ENCODE peak calls at places on chromosomes 4 and X, in ten cellular contexts. D is suprapubic skin, U is H1, K is sigmoid colon, N is HCT116, S is heart left ventricle, X is uterus, P is tibial nerve, W is HepG2, Z is right lobe of liver. O is an unnamed sample. For H3K4me1, the result is how much of the 10 kb centered on the place peaks cover.

GRCh38 chr4:113899260-113900177 is 79.9 kb downstream of the ARSJ start:
- DNase-seq in D (no peak), Z (no peak), P (no peak), N (no peak), W (no peak), S (no peak), K (no peak), X (no peak), U (no peak), O (no peak)

GRCh38 chrX:129637217-129638109 is 17.3 kb downstream of the APLN start:
- DNase-seq in D (peak), U (peak), N (peak), X (peak), P (peak), K (peak), W (peak), Z (peak), S (peak), O (peak)

GRCh38 chrX:68599256-68600152 is 48.0 kb upstream of the STARD8 start:
- DNase-seq in N (no peak), D (no peak), Z (no peak), K (no peak), W (no peak), P (peak), U (no peak), X (no peak), S (no peak), O (no peak)

GRCh38 chrX:115350696-115351408 is 61.3 kb downstream of the LUZP4 start:
- DNase-seq in N (no peak), Z (no peak), K (no peak), D (no peak), U (no peak), S (no peak), X (no peak), P (no peak), W (no peak), O (no peak)

GRCh38 chr4:8688041-8688907 is 95.7 kb downstream of the CPZ start:
- DNase-seq in K (peak), D (peak), S (no peak), U (peak), X (no peak), W (no peak), N (peak), Z (peak), P (no peak), O (no peak)

GRCh38 chr4:2785613-2786012 is 7.3 kb upstream of the SH3BP2 start:
- DNase-seq in X (no peak), U (no peak), P (no peak), S (no peak), W (no peak), K (peak), Z (no peak), N (no peak), D (peak), O (no peak)

GRCh38 chr4:4592414-4592813 is 50.6 kb upstream of the STX18 start:
- DNase-seq in S (no peak), D (no peak), Z (no peak), P (no peak), N (no peak), X (no peak), U (no peak), K (no peak), W (no peak), O (no peak)

GRCh38 chr4:84878541-84878940 is 87.9 kb downstream of the WDFY3 start:
- DNase-seq in D (no peak), K (no peak), Z (no peak), X (no peak), P (no peak), S (no peak), U (no peak), W (no peak), N (no peak), O (no peak)

GRCh38 chr4:168386002-168386401 is 67.5 kb upstream of the DDX60 start:
- DNase-seq in S (no peak), Z (no peak), U (no peak), X (no peak), N (no peak), W (no peak), D (no peak), P (no peak), K (no peak), O (no peak)

GRCh38 chr4:87912164-87913004 is 63.1 kb upstream of the SPP1 start:
- DNase-seq in D (no peak), P (no peak), N (no peak), Z (no peak), U (no peak), W (peak), K (no peak), X (no peak), S (no peak), O (no peak)

GRCh38 chr4:27000820-27001219 is 140.2 kb downstream of the STIM2 start:
- DNase-seq in U (no peak), X (no peak), S (no peak), W (no peak), Z (no peak), N (no peak), D (no peak), P (no peak), K (no peak), O (no peak)

GRCh38 chr4:148116264-148116663 is 325.9 kb downstream of the NR3C2 start:
- DNase-seq in Z (no peak), S (no peak), D (no peak), K (no peak), X (no peak), W (no peak), P (peak), U (no peak), N (no peak), O (no peak)

GRCh38 chrX:49053223-49054072 is 5.4 kb upstream of the CCDC120 start:
- DNase-seq in W (peak), D (no peak), N (no peak), K (peak), S (peak), P (no peak), X (peak), U (no peak), Z (peak), O (peak)

GRCh38 chr4:61214680-61215079 is 14.6 kb downstream of the ADGRL3 start:
- DNase-seq in W (no peak), Z (no peak), U (no peak), X (no peak), K (no peak), S (no peak), D (no peak), P (no peak), N (no peak), O (no peak)

GRCh38 chr4:172042714-172043114 is 229.5 kb downstream of the GALNTL6 start:
- DNase-seq in D (no peak), S (no peak), N (peak), P (no peak), Z (no peak), K (no peak), U (no peak), W (peak), X (no peak), O (no peak)

GRCh38 chr4:152100378-152101201 is 339.8 kb upstream of the GATB start:
- DNase-seq in Z (no peak), W (no peak), U (no peak), S (no peak), K (no peak), P (no peak), D (no peak), N (peak), X (no peak), O (peak)

DNA sequence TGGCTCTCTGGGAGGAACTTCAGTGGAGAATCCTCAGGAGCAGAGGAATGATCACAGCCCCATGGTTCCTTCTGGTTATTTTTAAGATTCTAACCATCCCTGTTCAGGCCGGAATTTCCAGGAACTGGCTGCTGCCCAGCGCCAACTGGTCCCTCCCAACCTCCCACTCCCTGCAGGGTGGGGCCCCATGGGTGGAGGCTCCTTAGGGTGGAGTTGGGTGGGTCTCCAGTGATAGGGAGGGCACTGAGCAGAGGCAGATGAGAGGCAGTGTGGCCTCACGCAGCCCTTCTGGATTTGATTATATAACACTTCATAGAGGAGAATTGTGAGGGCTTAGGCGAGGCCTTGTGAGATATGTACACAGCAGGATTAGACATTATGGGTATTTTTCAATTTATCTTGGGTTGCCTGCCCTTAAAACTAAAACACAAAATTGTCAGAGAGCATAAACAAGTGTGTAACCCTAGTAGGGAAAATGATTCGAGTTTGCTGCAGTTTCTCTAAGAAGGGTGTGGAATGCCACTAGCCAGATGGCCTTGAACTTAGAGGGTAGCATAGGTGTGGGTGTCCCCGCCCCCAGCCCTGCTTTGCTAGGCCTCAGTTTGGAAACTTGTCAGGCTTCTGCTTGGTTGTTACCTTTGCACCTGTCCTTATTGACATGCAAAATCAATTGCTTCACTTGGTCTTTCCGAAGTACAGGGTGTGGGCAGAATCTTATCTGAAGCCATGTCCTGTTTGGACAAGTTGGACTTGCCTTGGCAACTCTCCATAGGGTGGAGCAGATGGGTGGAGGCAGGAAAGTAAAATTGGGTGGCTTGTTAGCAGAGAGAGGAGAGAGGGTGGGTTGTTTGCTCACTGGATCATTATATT is 9.3 kb downstream of the KLF3 start:
- DNase-seq in W (peak), K (no peak), S (peak), Z (peak), D (peak), N (peak), X (peak), P (peak), U (no peak), O (peak)
- H3K4me1 ChIP-seq in W (half or more), K (half or more), S (half or more), Z (under half), D (half or more), N (half or more), X (half or more), P (under half), U (under half), O (half or more)

GRCh38 chr4:53748328-53748772 is 157.1 kb upstream of the LNX1 start:
- DNase-seq in N (no peak), X (no peak), D (no peak), P (no peak), K (no peak), S (no peak), U (no peak), Z (no peak), W (no peak), O (no peak)

GRCh38 chr4:53747401-53747800 is 156.1 kb upstream of the LNX1 start:
- DNase-seq in K (no peak), D (no peak), P (no peak), N (no peak), W (no peak), S (no peak), Z (no peak), U (no peak), X (no peak), O (no peak)

DNA sequence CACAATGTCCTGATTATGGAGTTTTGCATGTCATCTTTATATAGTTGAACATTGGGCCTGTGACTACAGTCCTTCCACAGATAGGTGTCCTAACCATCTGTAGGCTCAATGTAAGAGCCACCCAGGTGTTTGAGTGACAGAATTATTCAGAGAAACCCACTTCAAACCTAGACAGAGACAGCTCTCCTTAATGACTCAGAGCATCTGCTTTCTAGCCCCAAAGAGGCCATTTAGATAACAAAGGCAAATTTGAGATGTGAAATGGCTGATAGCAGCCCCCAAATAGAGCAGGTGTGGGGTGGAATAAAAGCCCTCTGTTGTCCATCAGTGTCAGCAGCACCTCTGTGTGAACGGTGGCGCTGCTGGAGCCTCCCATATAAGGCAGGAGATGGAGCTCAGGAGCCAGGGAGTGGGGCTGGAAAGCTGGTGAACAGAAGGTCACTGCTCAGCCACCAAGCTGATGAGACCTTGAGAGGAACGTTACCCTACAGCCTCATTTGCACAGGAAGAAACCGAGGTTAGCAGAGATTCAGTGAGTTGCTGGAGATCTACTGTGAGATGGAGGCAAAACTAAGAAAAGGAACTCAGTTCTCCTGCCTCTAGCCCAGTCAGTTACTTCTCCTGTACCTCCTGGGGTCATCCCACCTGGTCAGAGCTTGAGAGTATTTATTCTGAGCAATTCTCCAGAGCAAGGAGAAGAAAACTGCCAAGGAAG is 153.3 kb upstream of the LNX1 start:
- DNase-seq in X (no peak), K (no peak), S (no peak), Z (peak), N (no peak), D (no peak), U (no peak), W (peak), P (no peak), O (no peak)
- TF ChIP-seq CTCF in X (no peak), K (no peak), S (no peak), Z (no peak), N (no peak), D (no peak), U (no peak), W (peak), P (no peak), O (no peak)

GRCh38 chrX:53678667-53679066 is 7.9 kb downstream of the HUWE1 start:
- DNase-seq in U (no peak), W (no peak), N (no peak), P (no peak), K (no peak), D (no peak), X (no peak), S (no peak), Z (no peak), O (no peak)
- TF ChIP-seq POLR2A in U (no peak), W (no peak), N (no peak), P (no peak), K (no peak), D (no peak), X (no peak), S (no peak), Z (no peak), O (no peak)

GRCh38 chrX:10118530-10118929 is 38.2 kb upstream of the CLCN4 start:
- DNase-seq in S (no peak), D (no peak), W (no peak), K (no peak), N (no peak), X (no peak), Z (no peak), U (no peak), P (no peak), O (no peak)
- H3K4me1 ChIP-seq in S (under half), D (under half), W (under half), K (under half), N (under half), X (under half), Z (under half), U (under half), P (under half), O (under half)

GRCh38 chr4:157014621-157015591 is 43.3 kb upstream of the PDGFC start:
- DNase-seq in X (no peak), K (no peak), W (no peak), U (no peak), P (no peak), D (no peak), N (peak), S (no peak), Z (no peak), O (no peak)
- TF ChIP-seq CTCF in X (no peak), K (no peak), W (no peak), U (no peak), P (no peak), D (no peak), N (no peak), S (no peak), Z (no peak), O (no peak)

GRCh38 chr4:44448548-44449443 is at the start of gene KCTD8:
- DNase-seq in Z (peak), S (peak), P (peak), X (peak), W (peak), N (no peak), K (peak), U (peak), D (peak), O (peak)
- TF ChIP-seq POLR2A in Z (no peak), S (no peak), P (no peak), X (peak), W (no peak), N (no peak), K (no peak), U (peak), D (no peak), O (no peak)

DNA sequence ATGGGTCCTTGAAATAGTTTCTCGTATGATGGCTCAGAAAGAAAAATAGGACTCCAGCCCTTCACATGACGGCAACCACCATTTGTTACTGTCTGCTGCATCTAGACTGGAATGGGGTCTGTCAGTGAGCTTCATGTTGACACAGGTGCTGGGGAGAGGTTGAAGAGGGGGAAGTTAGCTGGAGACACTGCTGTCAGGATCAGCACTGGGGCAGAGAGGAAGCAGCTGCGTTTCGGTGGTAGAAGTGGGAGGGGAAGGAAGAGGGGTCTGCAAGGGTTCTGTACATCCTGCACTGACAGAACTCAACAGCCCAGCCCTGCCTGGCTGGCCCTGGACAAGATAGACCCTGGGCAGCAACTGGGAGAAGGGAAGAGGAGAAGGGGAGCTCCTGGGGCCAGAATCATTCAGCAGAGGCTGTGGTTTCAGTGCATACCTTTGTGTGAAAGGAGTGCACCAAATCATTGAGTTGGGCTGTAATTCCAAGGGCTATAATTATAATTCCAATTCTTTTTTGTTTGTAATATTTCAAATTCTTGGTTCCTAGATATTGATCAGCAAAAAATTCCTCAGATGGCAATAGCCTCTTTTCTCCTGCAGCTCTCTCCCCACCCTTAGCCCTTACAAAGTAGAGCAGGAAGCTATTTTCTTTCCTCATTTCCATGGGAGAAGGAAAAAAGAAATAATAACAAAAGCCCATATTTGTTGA is 119.4 kb upstream of the C1GALT1C1 start:
- DNase-seq in P (no peak), U (no peak), W (no peak), X (no peak), D (no peak), K (no peak), Z (no peak), S (no peak), N (no peak), O (peak)
- H3K4me1 ChIP-seq in P (under half), U (under half), W (half or more), X (under half), D (under half), K (under half), Z (under half), S (under half), N (under half), O (under half)

O was measured in Peyer's patch.